ENCODE peak calls at places on chromosomes 3 and 15, in ten cellular contexts. F is fibroblast of mammary gland, L is tibial nerve, G is cardiac fibroblast, P is bronchial epithelial cell, R is right atrium auricular region, B is breast epithelium, M is hepatocyte, E is body of pancreas, C is fibroblast of lung. N is an unnamed sample.

GRCh38 chr15:98506711-98507110 is 141.6 kb upstream of the IGF1R start:
- DNase-seq in L (no peak), F (no peak), E (no peak), M (no peak), R (no peak), B (no peak), G (no peak), C (peak; percentile 5), P (no peak), N (no peak)

GRCh38 chr15:77737238-77738037 is 104.7 kb upstream of the LINGO1 start:
- DNase-seq in R (no peak), G (no peak), E (no peak), C (no peak), L (no peak), F (no peak), P (no peak), B (no peak), M (no peak), N (no peak)

GRCh38 chr3:119181765-119182164 is 8.4 kb downstream of the UPK1B start:
- DNase-seq in M (peak; percentile 66), F (no peak), P (peak; percentile 78), G (peak; percentile 64), L (no peak), R (no peak), E (peak; percentile 20), C (peak; percentile 56), B (no peak), N (no peak)

GRCh38 chr3:15467227-15468181 is 40.1 kb downstream of the EAF1 start:
- DNase-seq in R (no peak), B (no peak), F (no peak), G (no peak), P (no peak), M (no peak), E (no peak), C (no peak), L (no peak), N (no peak)

GRCh38 chr15:77659350-77660321 is 26.9 kb upstream of the LINGO1 start:
- DNase-seq in F (peak; percentile 55), B (no peak), R (no peak), E (peak; percentile 69), G (peak; percentile 63), L (no peak), P (peak; percentile 28), C (peak; percentile 31), M (peak; percentile 89), N (peak; percentile 89)

GRCh38 chr3:56347219-56347871 is 120.9 kb downstream of the ERC2 start:
- DNase-seq in M (peak; percentile 16), C (no peak), E (peak; percentile 52), P (peak; percentile 33), L (no peak), G (peak; percentile 22), F (peak; percentile 8), B (no peak), R (no peak), N (peak; percentile 37)

GRCh38 chr3:46900007-46900292 is 22.4 kb downstream of the PTH1R start:
- DNase-seq in B (no peak), E (no peak), M (no peak), C (no peak), F (no peak), P (no peak), L (no peak), G (no peak), R (no peak), N (no peak)

GRCh38 chr3:14461748-14462324 is 59.4 kb downstream of the SLC6A6 start:
- DNase-seq in G (peak; percentile 82), L (no peak), R (no peak), C (peak; percentile 72), F (peak; percentile 69), B (no peak), P (peak; percentile 45), E (peak; percentile 35), M (peak; percentile 72), N (peak; percentile 67)

GRCh38 chr15:74368121-74368520 is 675 bp upstream of the CYP11A1 start:
- DNase-seq in G (no peak), B (no peak), P (no peak), F (no peak), R (no peak), E (no peak), L (no peak), C (no peak), M (no peak), N (no peak)

GRCh38 chr15:74367296-74367854 is at the start of gene CYP11A1:
- DNase-seq in B (no peak), R (no peak), M (no peak), F (no peak), C (no peak), E (no peak), L (no peak), P (no peak), G (no peak), N (no peak)

GRCh38 chr15:74362482-74362881 is 5.0 kb downstream of the CYP11A1 start:
- DNase-seq in R (no peak), F (no peak), L (no peak), E (no peak), C (no peak), M (no peak), P (no peak), G (no peak), B (no peak), N (no peak)

GRCh38 chr15:74364936-74365618 is 2.4 kb downstream of the CYP11A1 start:
- DNase-seq in F (no peak), P (no peak), E (no peak), C (no peak), M (no peak), G (no peak), R (no peak), B (no peak), L (no peak), N (no peak)

DNA sequence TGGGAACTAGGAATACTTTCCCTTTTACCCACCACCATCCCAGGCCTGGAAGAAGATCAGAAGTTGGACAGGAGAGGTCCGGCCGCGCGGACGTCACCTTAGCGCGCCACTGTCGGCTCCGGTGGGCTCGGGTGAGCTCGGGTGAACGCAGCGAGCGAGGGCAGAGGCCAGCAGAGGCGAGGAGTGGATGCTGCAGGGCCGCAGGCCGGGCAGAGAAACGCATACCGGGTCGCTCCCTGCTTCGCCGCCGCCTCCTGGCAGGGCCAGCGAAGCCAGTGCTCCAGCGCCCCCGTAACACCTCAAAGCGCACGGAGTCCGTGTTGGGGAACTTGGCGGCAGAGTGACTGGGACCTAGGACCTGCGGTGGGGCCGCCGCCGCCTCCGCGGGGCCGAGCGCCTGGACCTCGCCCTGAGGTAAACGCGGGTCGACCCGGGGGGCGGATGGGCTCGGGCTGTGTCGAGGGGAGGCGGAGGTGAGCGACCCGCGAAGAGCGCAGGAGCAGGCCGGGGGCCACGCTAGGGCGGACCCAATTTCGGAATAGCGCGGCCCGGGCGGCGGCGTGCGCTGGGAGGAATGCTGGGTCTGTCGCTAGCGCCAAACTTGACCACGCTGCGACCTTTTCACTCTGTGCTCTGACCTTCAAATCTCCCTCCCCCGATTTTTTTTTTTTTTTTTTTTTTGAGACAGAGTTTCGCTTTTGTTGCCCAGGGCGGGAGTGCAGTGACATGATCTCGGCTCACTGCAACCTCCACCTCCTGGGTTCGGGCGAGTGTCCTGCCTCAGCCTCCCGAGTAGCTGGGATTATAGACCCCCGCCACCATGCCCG is 1.6 kb downstream of the CYP11A1 start:
- DNase-seq in F (peak; percentile 74), P (peak; percentile 13), L (peak; percentile 39), G (peak; percentile 49), E (peak; percentile 32), B (no peak), R (no peak), C (peak; percentile 59), M (peak; percentile 79), N (no peak)
- H3K4me3 ChIP-seq in F (peak overlapping the region; percentile 59), P (peak overlapping the region; percentile 47), L (peak overlapping the region; percentile 54), G (peak overlapping the region; percentile 53), E (no peak overlapping the region), B (peak overlapping the region; percentile 61), R (peak overlapping the region; percentile 49), C (peak overlapping the region; percentile 62), M (peak overlapping the region; percentile 87), N (no peak overlapping the region)

GRCh38 chr3:64943861-64944260 is 256.1 kb upstream of the ADAMTS9 start:
- DNase-seq in E (no peak), F (no peak), L (no peak), B (no peak), R (no peak), G (no peak), C (no peak), P (no peak), M (no peak), N (no peak)

GRCh38 chr3:64945171-64945684 is 257.4 kb upstream of the ADAMTS9 start:
- DNase-seq in L (no peak), G (no peak), R (no peak), P (no peak), B (no peak), E (no peak), M (peak; percentile 80), F (no peak), C (no peak), N (no peak)

GRCh38 chr3:64939747-64940450 is 252.1 kb upstream of the ADAMTS9 start:
- DNase-seq in E (no peak), M (no peak), R (no peak), F (no peak), P (no peak), B (no peak), G (no peak), C (no peak), L (no peak), N (no peak)

GRCh38 chr3:64939309-64939708 is 251.5 kb upstream of the ADAMTS9 start:
- DNase-seq in F (no peak), E (no peak), M (no peak), R (no peak), L (no peak), C (no peak), G (no peak), P (no peak), B (no peak), N (no peak)

DNA sequence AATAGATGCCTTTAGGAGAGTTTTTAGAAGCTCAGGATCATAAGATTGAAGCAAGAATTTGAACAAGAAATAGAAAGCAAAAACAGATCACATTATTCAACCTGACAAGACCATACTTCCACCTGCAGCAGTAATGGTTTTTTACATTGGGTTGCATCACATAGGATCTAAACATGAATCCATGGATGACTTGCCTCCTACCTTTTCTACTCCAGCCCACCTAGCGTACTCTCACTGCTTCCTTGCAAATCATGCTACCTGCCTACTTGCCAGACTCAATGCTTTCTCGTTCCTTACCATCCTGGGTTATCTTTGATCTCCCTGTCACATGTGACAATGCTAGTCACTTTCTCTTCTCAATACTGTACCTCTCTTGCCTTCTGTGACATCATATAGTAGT is 253.1 kb upstream of the ADAMTS9 start:
- DNase-seq in R (no peak), B (no peak), F (no peak), E (no peak), P (no peak), G (no peak), L (no peak), M (no peak), C (no peak), N (no peak)
- TF ChIP-seq CTCF in R (no peak), B (no peak), F (no peak), E (no peak), P (no peak), G (no peak), L (no peak), M (no peak), C (no peak), N (no peak)

GRCh38 chr3:197354195-197355059 is 56.0 kb upstream of the DLG1 start:
- DNase-seq in L (no peak), P (no peak), G (peak; percentile 58), M (peak; percentile 68), F (peak; percentile 47), E (no peak), C (peak; percentile 78), B (no peak), R (no peak), N (peak; percentile 38)
- H3K4me3 ChIP-seq in L (peak overlapping the region; percentile 15), P (no peak overlapping the region), G (peak overlapping the region; percentile 20), M (no peak overlapping the region), F (no peak overlapping the region), E (no peak overlapping the region), C (no peak overlapping the region), B (peak overlapping the region; percentile 15), R (no peak overlapping the region), N (no peak overlapping the region)

GRCh38 chr3:17195856-17196604 is 311.3 kb downstream of the PLCL2 start:
- DNase-seq in L (no peak), R (no peak), G (peak; percentile 58), F (peak; percentile 22), P (peak; percentile 7), E (no peak), C (peak; percentile 25), M (no peak), B (no peak), N (no peak)
- TF ChIP-seq CTCF in L (no peak), R (no peak), G (peak; percentile 15), F (no peak), P (no peak), E (no peak), C (peak; percentile 35), M (peak; percentile 38), B (no peak), N (no peak)